ENCODE peak calls at places on chromosomes 12 and 14, in nine cellular contexts. P, C, Z, M, N, U, L, S and Q are unnamed samples.

GRCh38 chr12:106861984-106862894 is 87.8 kb downstream of the RIC8B start:
- DNase-seq in M (no peak), U (no peak), S (no peak), N (no peak), L (no peak), C (peak; percentile 57), Z (no peak), P (peak; percentile 47), Q (no peak)

GRCh38 chr14:103284574-103285467 is 49.2 kb upstream of the EIF5 start:
- DNase-seq in N (no peak), Z (no peak), S (no peak), U (no peak), C (peak; percentile 57), M (no peak), L (peak; percentile 5), P (no peak), Q (no peak)

GRCh38 chr12:8828514-8829127 is 6.2 kb downstream of the A2ML1 start:
- DNase-seq in N (no peak), U (no peak), Z (no peak), M (no peak), P (no peak), S (no peak), C (no peak), L (no peak), Q (no peak)

GRCh38 chr12:25712169-25712568 is 159.1 kb upstream of the LMNTD1 start:
- DNase-seq in P (no peak), Z (no peak), L (no peak), U (no peak), S (no peak), N (no peak), M (no peak), C (no peak), Q (no peak)

GRCh38 chr12:119804011-119804641 is 73.0 kb downstream of the CIT start:
- DNase-seq in Z (peak; percentile 67), S (peak; percentile 60), C (peak; percentile 76), U (peak; percentile 58), M (peak; percentile 50), N (peak; percentile 51), P (no peak), L (peak; percentile 66), Q (peak; percentile 81)

GRCh38 chr12:4444031-4444430 is 1.6 kb downstream of the FGF6 start:
- DNase-seq in Z (no peak), U (no peak), C (no peak), P (no peak), N (no peak), S (no peak), M (no peak), L (no peak), Q (no peak)

GRCh38 chr12:22527999-22528398 is 16.3 kb downstream of the C2CD5 start:
- DNase-seq in M (no peak), Z (no peak), U (no peak), N (no peak), C (no peak), P (peak; percentile 20), L (no peak), S (no peak), Q (no peak)

GRCh38 chr12:133130808-133131128 is 341 bp downstream of the ZNF10 start:
- DNase-seq in M (no peak), C (no peak), N (peak; percentile 35), S (no peak), L (peak; percentile 63), Z (no peak), U (peak; percentile 14), P (no peak), Q (peak; percentile 55)

GRCh38 chr14:36827861-36828260 is 166.2 kb downstream of the PAX9 start:
- DNase-seq in P (no peak), L (no peak), M (no peak), S (no peak), U (no peak), C (peak; percentile 20), N (no peak), Z (no peak), Q (no peak)

GRCh38 chr14:54230645-54231044 is 166.2 kb upstream of the CDKN3 start:
- DNase-seq in N (no peak), M (no peak), S (no peak), P (no peak), C (no peak), U (no peak), L (no peak), Z (no peak), Q (no peak)

GRCh38 chr12:46174919-46175318 is 93.9 kb downstream of the SLC38A1 start:
- DNase-seq in U (no peak), N (no peak), Z (no peak), L (no peak), P (no peak), C (no peak), M (no peak), S (no peak), Q (no peak)

GRCh38 chr12:51322452-51322851 is 1.5 kb downstream of the BIN2 start:
- DNase-seq in C (no peak), N (no peak), S (no peak), U (no peak), M (no peak), P (no peak), Z (no peak), L (no peak), Q (no peak)

GRCh38 chr12:39764944-39765560 is 145.4 kb upstream of the ABCD2 start:
- DNase-seq in U (no peak), C (peak; percentile 47), N (no peak), P (peak; percentile 7), Z (no peak), M (no peak), S (no peak), L (no peak), Q (no peak)

GRCh38 chr14:78425332-78425731 is 255.2 kb downstream of the NRXN3 start:
- DNase-seq in Z (no peak), L (no peak), S (no peak), U (no peak), M (no peak), C (no peak), N (no peak), P (no peak), Q (no peak)

GRCh38 chr12:93380480-93381121 is 2.9 kb downstream of the NUDT4 start:
- DNase-seq in N (no peak), C (peak; percentile 50), P (no peak), Z (no peak), S (no peak), U (no peak), L (peak; percentile 54), M (no peak), Q (no peak)

GRCh38 chr12:112664569-112664968 is 127.0 kb upstream of the RPH3A start:
- DNase-seq in C (peak; percentile 29), N (no peak), Z (no peak), U (peak; percentile 40), M (peak; percentile 54), P (no peak), S (peak; percentile 50), L (no peak), Q (no peak)

GRCh38 chr14:104967144-104967413 is 11.1 kb downstream of the AHNAK2 start:
- DNase-seq in Z (no peak), P (no peak), M (no peak), L (no peak), C (no peak), U (no peak), N (no peak), S (no peak), Q (no peak)

GRCh38 chr12:19273482-19274330 is 144.2 kb downstream of the PLEKHA5 start:
- DNase-seq in L (peak; percentile 85), N (peak; percentile 64), C (peak; percentile 95), S (no peak), Z (peak; percentile 53), U (no peak), M (no peak), P (peak; percentile 86), Q (no peak)

GRCh38 chr12:123957191-123957590 is 15.4 kb downstream of the CCDC92 start:
- DNase-seq in C (no peak), Z (no peak), L (peak; percentile 54), N (no peak), P (no peak), U (no peak), M (no peak), S (no peak), Q (no peak)
- TF ChIP-seq CTCF in C (no peak), Z (no peak), L (no peak), N (no peak), P (no peak), U (no peak), M (no peak), S (no peak), Q (no peak)

GRCh38 chr14:68655961-68656360 is 136.9 kb downstream of the ZFP36L1 start:
- DNase-seq in P (no peak), M (no peak), N (no peak), U (no peak), L (peak; percentile 48), S (no peak), Z (peak; percentile 21), C (peak; percentile 35), Q (no peak)
- TF ChIP-seq CTCF in P (no peak), M (no peak), N (peak; percentile 26), U (peak; percentile 19), L (peak; percentile 53), S (no peak), Z (no peak), C (no peak), Q (no peak)

GRCh38 chr12:63989301-63989845 is 144.9 kb downstream of the SRGAP1 start:
- DNase-seq in M (no peak), Z (no peak), N (no peak), S (no peak), L (no peak), U (no peak), C (no peak), P (no peak), Q (no peak)

GRCh38 chr12:63985945-63986344 is 141.4 kb downstream of the SRGAP1 start:
- DNase-seq in M (no peak), S (no peak), U (no peak), P (no peak), L (no peak), N (no peak), Z (no peak), C (no peak), Q (no peak)

GRCh38 chr12:63980211-63980610 is 135.7 kb downstream of the SRGAP1 start:
- DNase-seq in P (no peak), U (no peak), L (no peak), C (no peak), Z (no peak), M (no peak), S (no peak), N (no peak), Q (no peak)

GRCh38 chr12:63982787-63983186 is 138.3 kb downstream of the SRGAP1 start:
- DNase-seq in Z (no peak), P (no peak), M (no peak), U (no peak), L (no peak), S (no peak), C (no peak), N (no peak), Q (no peak)

DNA sequence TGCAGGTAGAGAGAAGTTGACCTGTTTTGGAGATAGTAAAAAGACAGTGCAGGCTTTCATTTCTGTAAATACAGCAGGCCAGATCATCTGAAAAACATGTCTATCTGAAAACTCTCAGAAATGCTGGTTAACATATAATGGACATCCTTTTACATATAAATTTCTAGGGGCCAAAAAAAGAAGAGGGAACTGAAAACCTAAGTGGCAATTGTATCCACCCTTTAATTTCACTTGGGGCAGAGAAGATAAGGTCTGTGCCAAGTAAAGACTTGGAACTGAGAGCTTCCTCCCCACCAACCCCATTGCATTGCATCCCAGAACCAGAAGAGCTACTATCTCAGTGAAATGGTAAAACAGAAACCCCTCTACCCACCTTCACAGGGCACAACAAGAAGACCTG is 141.0 kb downstream of the SRGAP1 start:
- DNase-seq in L (no peak), Z (no peak), P (no peak), C (no peak), N (no peak), M (no peak), S (no peak), U (no peak), Q (no peak)
- TF ChIP-seq CTCF in L (no peak), Z (no peak), P (no peak), C (no peak), N (no peak), M (no peak), S (no peak), U (no peak), Q (no peak)

GRCh38 chr14:91372680-91373495 is 44.7 kb downstream of the CCDC88C start:
- DNase-seq in S (no peak), C (no peak), P (no peak), U (no peak), N (no peak), M (no peak), L (no peak), Z (peak; percentile 45), Q (no peak)
- TF ChIP-seq CTCF in S (no peak), C (no peak), P (no peak), U (no peak), N (no peak), M (no peak), L (no peak), Z (no peak), Q (no peak)